ENCODE peak calls at places on chromosome 10, in eight cellular contexts. A, R, G, O, E, M, D and J are unnamed samples.

GRCh38 chr10:95478935-95479334 is 82.2 kb downstream of the SORBS1 start:
- DNase-seq in O (no peak), E (no peak), D (no peak), M (no peak), A (no peak), R (no peak), G (no peak), J (no peak)

GRCh38 chr10:70657036-70657435 is 15.3 kb upstream of the ADAMTS14 start:
- DNase-seq in M (no peak), D (no peak), O (no peak), E (no peak), G (no peak), R (no peak), A (no peak), J (no peak)

GRCh38 chr10:102712843-102713242 is 1.4 kb downstream of the ARL3 start:
- DNase-seq in D (no peak), A (no peak), O (no peak), G (no peak), E (no peak), R (no peak), M (no peak), J (no peak)

GRCh38 chr10:110725809-110726641 is 81.9 kb downstream of the RBM20 start:
- DNase-seq in G (no peak), E (no peak), M (no peak), D (no peak), O (no peak), A (no peak), R (no peak), J (no peak)

GRCh38 chr10:44024351-44025116 is 360.4 kb downstream of the CXCL12 start:
- DNase-seq in A (no peak), G (no peak), R (no peak), O (no peak), E (no peak), D (no peak), M (no peak), J (no peak)

GRCh38 chr10:132448248-132448731 is 51.3 kb downstream of the PWWP2B start:
- DNase-seq in A (no peak), E (no peak), O (no peak), M (no peak), D (peak), R (peak), G (peak), J (peak)

GRCh38 chr10:11547111-11547625 is 64.3 kb downstream of the USP6NL start:
- DNase-seq in G (no peak), A (no peak), R (no peak), O (no peak), M (no peak), E (no peak), D (no peak), J (no peak)

GRCh38 chr10:60230892-60231291 is 158.8 kb downstream of the ANK3 start:
- DNase-seq in A (no peak), D (no peak), E (no peak), R (no peak), O (no peak), M (no peak), G (no peak), J (no peak)

GRCh38 chr10:93622942-93623341 is 10.6 kb downstream of the PDE6C start:
- DNase-seq in M (no peak), D (no peak), O (no peak), A (no peak), E (no peak), G (no peak), R (no peak), J (no peak)

GRCh38 chr10:789831-790701 is 100.6 kb upstream of the DIP2C start:
- DNase-seq in R (no peak), E (no peak), O (no peak), M (no peak), G (no peak), A (no peak), D (no peak), J (no peak)